ENCODE peak calls at places on chromosomes 4 and X, in seven cellular contexts. B is right lobe of liver, I is HepG2, E is IMR-90, Y is A549, J is heart left ventricle, R is adrenal gland. X is an unnamed sample.

GRCh38 chr4:15963568-15963967 is 593 bp upstream of the FGFBP2 start:
- DNase-seq in B (no peak), I (no peak), E (no peak), Y (no peak), J (no peak), R (no peak), X (no peak)

GRCh38 chr4:173057906-173058305 is 110.7 kb upstream of the GALNT7 start:
- DNase-seq in B (no peak), I (no peak), E (peak; percentile 12), Y (no peak), J (no peak), R (no peak), X (no peak)

GRCh38 chr4:86991998-86992397 is 57.2 kb downstream of the AFF1 start:
- DNase-seq in B (no peak), I (no peak), E (no peak), Y (no peak), J (no peak), R (no peak), X (no peak)

GRCh38 chr4:183449193-183449888 is 4.9 kb downstream of the CDKN2AIP start:
- DNase-seq in B (no peak), I (no peak), E (peak; percentile 94), Y (no peak), J (no peak), R (no peak), X (no peak)

GRCh38 chr4:128302775-128303174 is 15.2 kb upstream of the PGRMC2 start:
- DNase-seq in B (no peak), I (no peak), E (no peak), Y (no peak), J (no peak), R (no peak), X (no peak)

GRCh38 chr4:109067509-109068205 is 234.8 kb downstream of the COL25A1 start:
- DNase-seq in B (no peak), I (no peak), E (peak; percentile 68), Y (no peak), J (no peak), R (no peak), X (peak; percentile 7)

GRCh38 chr4:8041868-8042267 is 102.2 kb upstream of the AFAP1 start:
- DNase-seq in B (no peak), I (no peak), E (no peak), Y (no peak), J (no peak), R (no peak), X (no peak)

GRCh38 chr4:186775867-186776266 is 52.2 kb upstream of the FAT1 start:
- DNase-seq in B (no peak), I (no peak), E (peak; percentile 44), Y (no peak), J (no peak), R (no peak), X (no peak)

GRCh38 chr4:47577779-47578553 is 92.9 kb downstream of the ATP10D start:
- DNase-seq in B (no peak), I (no peak), E (peak; percentile 17), Y (no peak), J (no peak), R (no peak), X (no peak)

GRCh38 chr4:145843148-145843547 is 95.5 kb downstream of the ZNF827 start:
- DNase-seq in B (no peak), I (no peak), E (peak; percentile 83), Y (no peak), J (no peak), R (no peak), X (no peak)

GRCh38 chrX:115630204-115630603 is 69.2 kb downstream of the PLS3 start:
- DNase-seq in B (no peak), I (no peak), E (no peak), Y (no peak), J (no peak), R (no peak), X (no peak)

GRCh38 chr4:97984545-97985131 is 158.6 kb downstream of the STPG2 start:
- DNase-seq in B (no peak), I (no peak), E (no peak), Y (peak; percentile 13), J (no peak), R (no peak), X (no peak)
- TF ChIP-seq CTCF in B (no peak), I (peak; percentile 8), E (no peak), Y (no peak), J (no peak), R (no peak), X (no peak)

GRCh38 chrX:134460005-134460860 is at the start of gene HPRT1:
- DNase-seq in B (peak; percentile 86), I (peak; percentile 35), E (peak; percentile 66), Y (peak; percentile 79), J (peak; percentile 92), R (peak; percentile 84), X (peak; percentile 71)
- TF ChIP-seq POLR2A in B (peak; percentile 56), I (peak; percentile 56), E (no peak), Y (peak; percentile 36), J (no peak), R (peak; percentile 73), X (peak; percentile 51)

GRCh38 chr4:184854673-184855072 is 28.9 kb upstream of the ACSL1 start:
- DNase-seq in B (no peak), I (no peak), E (no peak), Y (no peak), J (peak; percentile 52), R (peak; percentile 61), X (no peak)

GRCh38 chr4:184857446-184858121 is 31.8 kb upstream of the ACSL1 start:
- DNase-seq in B (no peak), I (no peak), E (no peak), Y (no peak), J (no peak), R (no peak), X (no peak)

GRCh38 chr4:184860018-184860530 is 34.3 kb upstream of the ACSL1 start:
- DNase-seq in B (no peak), I (no peak), E (no peak), Y (no peak), J (no peak), R (no peak), X (no peak)

GRCh38 chr4:184853385-184853784 is 27.6 kb upstream of the ACSL1 start:
- DNase-seq in B (no peak), I (no peak), E (no peak), Y (no peak), J (no peak), R (no peak), X (no peak)

GRCh38 chr4:184856277-184856609 is 30.5 kb upstream of the ACSL1 start:
- DNase-seq in B (no peak), I (no peak), E (no peak), Y (no peak), J (no peak), R (no peak), X (no peak)
- H3K27ac ChIP-seq in B (peak overlapping the region; percentile 52), I (no peak overlapping the region), E (no peak overlapping the region), Y (no peak overlapping the region), J (no peak overlapping the region), R (no peak overlapping the region), X (no peak overlapping the region)

GRCh38 chrX:88613338-88613737 is 133.7 kb upstream of the CPXCR1 start:
- DNase-seq in B (no peak), I (peak; percentile 56), E (no peak), Y (peak; percentile 10), J (no peak), R (no peak), X (no peak)
- TF ChIP-seq CTCF in B (peak; percentile 52), I (peak; percentile 70), E (peak; percentile 32), Y (no peak), J (peak; percentile 38), R (peak; percentile 23), X (no peak)

DNA sequence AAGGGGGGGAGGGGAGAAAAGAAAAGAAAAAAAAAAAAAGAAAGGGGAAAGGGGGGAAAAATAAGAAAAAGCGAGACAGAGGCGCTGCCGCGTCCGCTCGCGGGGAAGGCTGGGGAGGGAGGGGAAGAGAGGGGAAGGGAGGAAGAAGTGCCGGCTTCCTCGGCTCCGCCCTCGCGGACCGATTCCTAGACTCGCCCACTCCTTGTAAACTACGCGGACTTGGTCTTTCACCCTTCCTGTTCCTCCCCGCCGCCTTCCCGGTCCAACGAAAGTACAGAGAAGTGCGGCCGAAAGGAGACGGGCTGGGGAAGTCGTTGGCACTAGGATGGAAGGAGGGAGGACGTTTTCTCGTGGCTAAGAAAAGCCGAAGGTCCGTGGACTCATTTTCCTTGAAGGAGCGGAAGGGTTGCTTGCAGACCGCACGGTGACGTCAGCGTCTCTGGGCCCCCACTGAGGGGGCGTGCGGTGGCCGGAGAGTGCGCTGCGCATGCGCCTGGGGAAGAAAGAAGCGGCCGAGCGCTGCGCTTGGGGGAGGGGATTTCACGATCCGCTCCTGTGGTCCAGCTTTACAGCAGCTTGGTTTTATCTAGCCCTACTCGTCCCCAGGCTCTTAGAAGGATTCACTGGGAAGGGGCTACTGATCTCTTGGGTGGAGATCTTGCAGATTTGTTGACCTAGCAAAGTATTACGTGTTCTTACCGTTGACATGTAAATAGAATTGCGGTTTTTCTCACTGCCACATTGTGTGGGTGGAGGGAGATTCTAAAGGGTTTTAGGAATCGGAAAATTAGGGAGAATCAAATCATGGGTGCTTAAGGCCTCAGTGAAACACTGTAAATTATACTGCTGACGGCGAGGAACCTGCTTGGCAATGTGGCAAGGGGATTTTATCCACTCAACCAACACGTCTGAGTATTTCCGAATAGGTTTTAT is at the start of gene CCNI:
- DNase-seq in B (peak; percentile 96), I (peak; percentile 90), E (peak; percentile 97), Y (peak; percentile 96), J (peak; percentile 98), R (peak; percentile 98), X (peak; percentile 94)
- TF ChIP-seq POLR2A in B (peak; percentile 74), I (peak; percentile 57), E (peak; percentile 97), Y (peak; percentile 74), J (peak; percentile 57), R (peak; percentile 83), X (peak; percentile 66)

GRCh38 chr4:101076032-101076431 is 271.3 kb downstream of the PPP3CA start:
- DNase-seq in B (no peak), I (peak; percentile 2), E (no peak), Y (no peak), J (no peak), R (no peak), X (no peak)
- H3K27ac ChIP-seq in B (no peak overlapping the region), I (no peak overlapping the region), E (no peak overlapping the region), Y (no peak overlapping the region), J (no peak overlapping the region), R (no peak overlapping the region), X (no peak overlapping the region)

GRCh38 chr4:89586864-89587263 is 250.1 kb downstream of the SNCA start:
- DNase-seq in B (no peak), I (no peak), E (peak; percentile 20), Y (peak; percentile 1), J (no peak), R (no peak), X (no peak)
- TF ChIP-seq CTCF in B (no peak), I (peak; percentile 30), E (no peak), Y (peak; percentile 22), J (peak; percentile 16), R (no peak), X (no peak)

DNA sequence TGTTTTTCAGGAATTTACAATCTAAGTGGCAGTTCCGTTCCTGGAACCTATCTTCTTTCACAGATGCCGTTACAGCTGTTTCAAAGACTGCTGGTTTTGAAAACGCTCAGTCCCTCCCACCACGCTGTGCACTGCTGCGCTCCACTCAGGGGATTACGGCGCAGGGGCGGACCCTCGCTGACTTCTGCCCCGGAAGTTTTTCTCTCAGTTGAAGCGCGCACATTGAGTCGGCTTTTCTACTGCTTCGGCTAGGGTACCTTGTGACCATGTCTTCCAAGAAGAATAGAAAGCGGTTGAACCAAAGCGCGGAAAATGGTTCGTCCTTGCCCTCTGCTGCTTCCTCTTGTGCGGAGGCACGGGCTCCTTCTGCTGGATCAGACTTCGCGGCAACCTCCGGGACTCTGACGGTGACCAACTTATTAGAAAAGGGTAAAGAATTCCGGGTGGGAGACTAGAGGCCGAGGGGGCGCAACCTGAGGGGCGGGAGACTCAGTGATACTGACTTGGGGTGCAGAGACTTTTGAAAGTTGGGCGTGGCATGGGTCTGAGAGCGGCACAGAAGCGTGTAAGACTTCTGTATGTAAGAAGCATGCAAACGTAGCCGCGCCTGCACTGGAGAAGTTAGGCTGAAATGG is 597 bp upstream of the NUDT6 start:
- DNase-seq in B (peak; percentile 89), I (peak; percentile 75), E (peak; percentile 82), Y (peak; percentile 87), J (peak; percentile 87), R (peak; percentile 92), X (peak; percentile 68)
- TF ChIP-seq POLR2A in B (no peak), I (peak; percentile 55), E (no peak), Y (no peak), J (no peak), R (peak; percentile 20), X (no peak)

X was measured in gastrocnemius medialis.